ENCODE peak calls at places on chromosomes 12 and 14, in six cellular contexts. J is A549; K is CD4-positive, CD25-positive, alpha-beta regulatory T cell; L is right cardiac atrium; S is CD8-positive, alpha-beta memory T cell; R is stomach. C is an unnamed sample.

GRCh38 chr12:13713746-13714400 is 267.5 kb downstream of the GRIN2B start:
- DNase-seq in S (no peak), L (no peak), J (peak; percentile 13), R (no peak), K (no peak), C (peak; percentile 67)

GRCh38 chr12:8156416-8156815 is 399 bp upstream of the ZNF705A start:
- DNase-seq in J (no peak), R (no peak), L (no peak), K (no peak), S (no peak), C (no peak)

GRCh38 chr12:108734200-108734906 is 3.0 kb upstream of the CORO1C start:
- DNase-seq in R (peak; percentile 61), S (no peak), K (no peak), L (no peak), J (peak; percentile 98), C (peak; percentile 89)

GRCh38 chr12:66916189-66916588 is 237.3 kb upstream of the GRIP1 start:
- DNase-seq in J (no peak), S (no peak), K (no peak), R (no peak), L (no peak), C (no peak)

GRCh38 chr12:43338848-43339526 is 213.0 kb downstream of the ADAMTS20 start:
- DNase-seq in S (no peak), L (no peak), K (no peak), J (peak; percentile 24), R (no peak), C (peak; percentile 20)

GRCh38 chr12:85280138-85280983 is at the start of gene ALX1:
- DNase-seq in K (no peak), R (no peak), S (no peak), L (no peak), J (peak; percentile 77), C (peak; percentile 37)

GRCh38 chr12:117042171-117042809 is 56.9 kb downstream of the TESC start:
- DNase-seq in J (peak; percentile 48), R (peak; percentile 73), K (no peak), L (peak; percentile 68), S (no peak), C (peak; percentile 91)

GRCh38 chr14:77026166-77026929 is 2.2 kb downstream of the IRF2BPL start:
- DNase-seq in L (peak; percentile 43), S (peak; percentile 52), K (no peak), R (peak; percentile 52), J (peak; percentile 75), C (no peak)

GRCh38 chr12:118259079-118259478 is 113.6 kb downstream of the TAOK3 start:
- DNase-seq in J (no peak), S (no peak), L (no peak), K (no peak), R (no peak), C (no peak)

GRCh38 chr12:1603621-1604020 is 9.2 kb upstream of the FBXL14 start:
- DNase-seq in L (no peak), S (no peak), J (no peak), R (no peak), K (no peak), C (no peak)

GRCh38 chr12:104933128-104933527 is 25.0 kb downstream of the SLC41A2 start:
- DNase-seq in R (no peak), J (no peak), S (no peak), L (no peak), K (no peak), C (no peak)
- H3K4me1 ChIP-seq in R (peaks cover 13% of the 10 kb centered on the region), J (peaks cover 9% of the 10 kb centered on the region), S (no peaks in the 10 kb centered on the region), L (no peaks in the 10 kb centered on the region), K (no peaks in the 10 kb centered on the region), C (no peaks in the 10 kb centered on the region)

GRCh38 chr12:132924356-132924755 is 31.8 kb downstream of the ZNF605 start:
- DNase-seq in J (no peak), K (no peak), R (no peak), S (no peak), L (no peak), C (no peak)

GRCh38 chr12:132923356-132923909 is 32.7 kb downstream of the ZNF605 start:
- DNase-seq in K (no peak), S (no peak), J (no peak), L (no peak), R (no peak), C (no peak)

GRCh38 chr12:132922676-132923075 is 33.4 kb downstream of the ZNF605 start:
- DNase-seq in R (no peak), S (no peak), L (no peak), J (no peak), K (no peak), C (no peak)

GRCh38 chr12:132921685-132922084 is 34.3 kb upstream of the CHFR start:
- DNase-seq in K (no peak), S (no peak), L (no peak), J (no peak), R (no peak), C (no peak)

GRCh38 chr12:132918680-132919079 is 31.3 kb upstream of the CHFR start:
- DNase-seq in S (no peak), J (no peak), R (no peak), L (no peak), K (no peak), C (no peak)
- H3K9me3 ChIP-seq in S (peaks cover 52% of the 10 kb centered on the region), J (peaks cover 94% of the 10 kb centered on the region), R (peaks cover 100% of the 10 kb centered on the region), L (peaks cover 16% of the 10 kb centered on the region), K (peaks cover 61% of the 10 kb centered on the region), C (peaks cover 22% of the 10 kb centered on the region)

DNA sequence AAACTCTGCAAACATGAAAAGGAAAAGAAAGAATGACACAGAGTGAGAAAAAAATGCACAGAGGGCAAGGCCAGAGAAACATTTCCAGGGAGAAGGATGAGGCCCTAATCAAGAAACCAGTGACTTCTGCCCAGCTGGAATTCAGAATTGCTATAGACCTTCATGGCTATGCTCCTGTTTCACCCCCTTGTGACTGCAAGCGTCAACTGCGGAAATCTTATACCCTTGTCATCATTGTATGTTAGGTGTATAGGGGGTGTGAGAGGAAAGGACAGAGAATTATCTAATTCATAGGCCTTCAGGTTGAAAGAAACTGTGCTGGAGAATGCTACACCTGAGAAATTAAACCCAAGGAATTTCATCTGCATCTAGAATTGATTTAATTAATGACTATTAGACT is 117.5 kb downstream of the SLC25A21 start:
- DNase-seq in K (no peak), L (no peak), R (no peak), S (no peak), J (no peak), C (no peak)
- H3K4me1 ChIP-seq in K (no peaks in the 10 kb centered on the region), L (no peaks in the 10 kb centered on the region), R (no peaks in the 10 kb centered on the region), S (no peaks in the 10 kb centered on the region), J (no peaks in the 10 kb centered on the region), C (no peaks in the 10 kb centered on the region)

DNA sequence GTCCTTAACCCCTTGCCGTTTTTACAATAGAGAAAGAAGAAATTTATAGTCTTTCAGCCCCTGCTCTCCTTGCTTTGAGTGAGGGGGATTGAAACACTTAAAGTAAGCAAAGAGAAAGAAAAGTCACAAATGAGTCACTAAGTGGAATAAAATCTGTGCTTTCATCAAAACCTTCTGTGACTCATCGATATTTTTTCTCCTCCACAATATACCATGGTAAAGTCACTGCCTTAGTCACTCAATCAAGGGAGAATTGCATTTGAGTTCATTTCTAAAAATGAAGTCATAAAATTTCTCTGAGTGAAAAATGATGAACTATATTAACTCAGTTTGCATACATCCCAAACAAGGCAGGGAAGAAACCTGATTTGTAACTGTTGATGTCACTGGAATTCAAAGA is 470.3 kb downstream of the FOXG1 start:
- DNase-seq in J (peak; percentile 20), K (no peak), S (no peak), L (no peak), R (no peak), C (no peak)
- H3K9me3 ChIP-seq in J (no peaks in the 10 kb centered on the region), K (no peaks in the 10 kb centered on the region), S (no peaks in the 10 kb centered on the region), L (no peaks in the 10 kb centered on the region), R (no peaks in the 10 kb centered on the region), C (no peaks in the 10 kb centered on the region)

GRCh38 chr12:111440631-111441030 is 34.9 kb downstream of the SH2B3 start:
- DNase-seq in R (no peak), L (no peak), K (no peak), S (no peak), J (no peak), C (no peak)
- H3K4me1 ChIP-seq in R (peaks cover 34% of the 10 kb centered on the region), L (peaks cover 27% of the 10 kb centered on the region), K (peaks cover 60% of the 10 kb centered on the region), S (peaks cover 91% of the 10 kb centered on the region), J (peaks cover 9% of the 10 kb centered on the region), C (no peaks in the 10 kb centered on the region)

GRCh38 chr12:125300249-125300648 is 235.0 kb downstream of the AACS start:
- DNase-seq in L (no peak), K (no peak), S (no peak), R (no peak), J (no peak), C (no peak)
- H3K9me3 ChIP-seq in L (peaks cover 2% of the 10 kb centered on the region), K (no peaks in the 10 kb centered on the region), S (no peaks in the 10 kb centered on the region), R (no peaks in the 10 kb centered on the region), J (no peaks in the 10 kb centered on the region), C (no peaks in the 10 kb centered on the region)

GRCh38 chr12:96258451-96258933 is 64.3 kb downstream of the ELK3 start:
- DNase-seq in J (no peak), K (no peak), L (peak; percentile 78), R (no peak), S (no peak), C (no peak)
- H3K4me1 ChIP-seq in J (peaks cover 15% of the 10 kb centered on the region), K (no peaks in the 10 kb centered on the region), L (peaks cover 11% of the 10 kb centered on the region), R (peaks cover 17% of the 10 kb centered on the region), S (peaks cover 13% of the 10 kb centered on the region), C (peaks cover 3% of the 10 kb centered on the region)

GRCh38 chr12:51702582-51702981 is 111.5 kb downstream of the SCN8A start:
- DNase-seq in L (no peak), R (no peak), J (no peak), K (no peak), S (no peak), C (no peak)
- H3K9me3 ChIP-seq in L (no peaks in the 10 kb centered on the region), R (no peaks in the 10 kb centered on the region), J (no peaks in the 10 kb centered on the region), K (no peaks in the 10 kb centered on the region), S (no peaks in the 10 kb centered on the region), C (no peaks in the 10 kb centered on the region)